ENCODE peak calls at places on chromosomes 7 and 10, in four cellular contexts. One of them, this sample, is unnamed.

GRCh38 chr10:110141747-110142625 is 65.4 kb upstream of the MXI1 start:
- DNase-seq in NCI-H1092 treated with DMSO at 0.1 percent for 48 hours: no peak
- DNase-seq in GM23248: no peak
- DNase-seq in OCI-LY7: no peak
- DNase-seq in this sample: no peak

GRCh38 chr7:28002638-28003037 is 178.0 kb downstream of the JAZF1 start:
- DNase-seq in NCI-H1092 treated with DMSO at 0.1 percent for 48 hours: no peak
- DNase-seq in GM23248: peak; percentile 25
- DNase-seq in OCI-LY7: peak; percentile 8
- DNase-seq in this sample: no peak

GRCh38 chr7:159121068-159121467 is 23.6 kb downstream of the VIPR2 start:
- DNase-seq in NCI-H1092 treated with DMSO at 0.1 percent for 48 hours: no peak
- DNase-seq in GM23248: no peak
- DNase-seq in OCI-LY7: no peak
- DNase-seq in this sample: no peak

GRCh38 chr7:4085937-4086691 is 596.0 kb upstream of the FOXK1 start:
- DNase-seq in NCI-H1092 treated with DMSO at 0.1 percent for 48 hours: no peak
- DNase-seq in GM23248: no peak
- DNase-seq in OCI-LY7: no peak
- DNase-seq in this sample: no peak

GRCh38 chr7:5584091-5584490 is 160.5 kb upstream of the TNRC18 start:
- DNase-seq in NCI-H1092 treated with DMSO at 0.1 percent for 48 hours: no peak
- DNase-seq in GM23248: peak; percentile 22
- DNase-seq in OCI-LY7: no peak
- DNase-seq in this sample: no peak

GRCh38 chr10:93579089-93579488 is 12.6 kb downstream of the FFAR4 start:
- DNase-seq in NCI-H1092 treated with DMSO at 0.1 percent for 48 hours: no peak
- DNase-seq in GM23248: no peak
- DNase-seq in OCI-LY7: no peak
- DNase-seq in this sample: no peak

GRCh38 chr10:122044713-122045112 is 55.8 kb downstream of the TACC2 start:
- DNase-seq in NCI-H1092 treated with DMSO at 0.1 percent for 48 hours: no peak
- DNase-seq in GM23248: peak; percentile 41
- DNase-seq in OCI-LY7: no peak
- DNase-seq in this sample: no peak

GRCh38 chr10:22022257-22023051 is 18.9 kb upstream of the DNAJC1 start:
- DNase-seq in NCI-H1092 treated with DMSO at 0.1 percent for 48 hours: no peak
- DNase-seq in GM23248: no peak
- DNase-seq in OCI-LY7: peak; percentile 4
- DNase-seq in this sample: no peak

GRCh38 chr10:91006001-91006751 is 85.3 kb upstream of the ANKRD1 start:
- DNase-seq in NCI-H1092 treated with DMSO at 0.1 percent for 48 hours: peak; percentile 7
- DNase-seq in GM23248: peak; percentile 72
- DNase-seq in OCI-LY7: peak; percentile 65
- DNase-seq in this sample: peak; percentile 81

GRCh38 chr10:20485554-20485953 is 411.6 kb downstream of the NEBL start:
- DNase-seq in NCI-H1092 treated with DMSO at 0.1 percent for 48 hours: no peak
- DNase-seq in GM23248: no peak
- DNase-seq in OCI-LY7: no peak
- DNase-seq in this sample: no peak

GRCh38 chr10:86258940-86259339 is 107.7 kb downstream of the GRID1 start:
- DNase-seq in NCI-H1092 treated with DMSO at 0.1 percent for 48 hours: no peak
- DNase-seq in GM23248: no peak
- DNase-seq in OCI-LY7: no peak
- DNase-seq in this sample: no peak

GRCh38 chr7:102039706-102040105 is 222.3 kb downstream of the CUX1 start:
- DNase-seq in NCI-H1092 treated with DMSO at 0.1 percent for 48 hours: no peak
- DNase-seq in GM23248: no peak
- DNase-seq in OCI-LY7: no peak
- DNase-seq in this sample: no peak

GRCh38 chr7:139855498-139856270 is 26.6 kb downstream of the TBXAS1 start:
- DNase-seq in NCI-H1092 treated with DMSO at 0.1 percent for 48 hours: no peak
- DNase-seq in GM23248: no peak
- DNase-seq in OCI-LY7: peak; percentile 48
- DNase-seq in this sample: no peak

GRCh38 chr10:124611738-124612137 is 132.4 kb downstream of the FAM53B start:
- DNase-seq in NCI-H1092 treated with DMSO at 0.1 percent for 48 hours: no peak
- DNase-seq in GM23248: no peak
- DNase-seq in OCI-LY7: no peak
- DNase-seq in this sample: peak; percentile 45

GRCh38 chr10:48804740-48805182 is 120.1 kb downstream of the WDFY4 start:
- DNase-seq in NCI-H1092 treated with DMSO at 0.1 percent for 48 hours: no peak
- DNase-seq in GM23248: no peak
- DNase-seq in OCI-LY7: no peak
- DNase-seq in this sample: no peak

GRCh38 chr10:127866276-127867013 is 26.3 kb downstream of the CLRN3 start:
- DNase-seq in NCI-H1092 treated with DMSO at 0.1 percent for 48 hours: no peak
- DNase-seq in GM23248: no peak
- DNase-seq in OCI-LY7: no peak
- DNase-seq in this sample: no peak

GRCh38 chr7:74176555-74176954 is 2.4 kb downstream of the EIF4H start:
- DNase-seq in NCI-H1092 treated with DMSO at 0.1 percent for 48 hours: no peak
- DNase-seq in GM23248: no peak
- DNase-seq in OCI-LY7: no peak
- DNase-seq in this sample: no peak

GRCh38 chr10:8473205-8473604 is 418.7 kb downstream of the GATA3 start:
- DNase-seq in NCI-H1092 treated with DMSO at 0.1 percent for 48 hours: no peak
- DNase-seq in GM23248: no peak
- DNase-seq in OCI-LY7: no peak
- DNase-seq in this sample: no peak

GRCh38 chr10:108465871-108466641 is 1301.5 kb upstream of the SORCS1 start:
- DNase-seq in NCI-H1092 treated with DMSO at 0.1 percent for 48 hours: no peak
- DNase-seq in GM23248: peak; percentile 85
- DNase-seq in OCI-LY7: no peak
- DNase-seq in this sample: no peak

GRCh38 chr7:41467596-41467995 is 235.3 kb downstream of the INHBA start:
- DNase-seq in NCI-H1092 treated with DMSO at 0.1 percent for 48 hours: no peak
- DNase-seq in GM23248: no peak
- DNase-seq in OCI-LY7: no peak
- DNase-seq in this sample: no peak

GRCh38 chr10:49154641-49155040 is 20.8 kb upstream of the FAM170B start:
- DNase-seq in NCI-H1092 treated with DMSO at 0.1 percent for 48 hours: no peak
- DNase-seq in GM23248: no peak
- DNase-seq in OCI-LY7: no peak
- DNase-seq in this sample: no peak

GRCh38 chr7:104231054-104232046 is 23.5 kb upstream of the ORC5 start:
- DNase-seq in NCI-H1092 treated with DMSO at 0.1 percent for 48 hours: peak; percentile 81
- DNase-seq in GM23248: peak; percentile 80
- DNase-seq in OCI-LY7: peak; percentile 61
- DNase-seq in this sample: peak; percentile 75

GRCh38 chr7:13032524-13032923 is 345.1 kb downstream of the ARL4A start:
- DNase-seq in NCI-H1092 treated with DMSO at 0.1 percent for 48 hours: peak; percentile 19
- DNase-seq in GM23248: no peak
- DNase-seq in OCI-LY7: no peak
- DNase-seq in this sample: no peak

GRCh38 chr7:92877367-92877766 is 41.0 kb upstream of the CDK6 start:
- DNase-seq in NCI-H1092 treated with DMSO at 0.1 percent for 48 hours: no peak
- DNase-seq in GM23248: no peak
- DNase-seq in OCI-LY7: no peak
- DNase-seq in this sample: no peak

GRCh38 chr10:31584098-31584631 is 265.1 kb downstream of the ZEB1 start:
- DNase-seq in NCI-H1092 treated with DMSO at 0.1 percent for 48 hours: no peak
- DNase-seq in GM23248: no peak
- DNase-seq in OCI-LY7: no peak
- DNase-seq in this sample: no peak

GRCh38 chr10:88278912-88279311 is 304.2 kb downstream of the RNLS start:
- DNase-seq in NCI-H1092 treated with DMSO at 0.1 percent for 48 hours: no peak
- DNase-seq in GM23248: no peak
- DNase-seq in OCI-LY7: no peak
- DNase-seq in this sample: no peak

GRCh38 chr10:58153751-58154150 is 113.9 kb downstream of the IPMK start:
- DNase-seq in NCI-H1092 treated with DMSO at 0.1 percent for 48 hours: no peak
- DNase-seq in GM23248: no peak
- DNase-seq in OCI-LY7: no peak
- DNase-seq in this sample: no peak

GRCh38 chr7:66807736-66808135 is 67.2 kb downstream of the RABGEF1 start:
- DNase-seq in NCI-H1092 treated with DMSO at 0.1 percent for 48 hours: no peak
- DNase-seq in GM23248: no peak
- DNase-seq in OCI-LY7: no peak
- DNase-seq in this sample: no peak

This sample was measured in NAMALWA.